ENCODE peak calls at places on chromosomes 7 and 10, in seven cellular contexts. One of them, this sample, is unnamed.

GRCh38 chr7:23607130-23607529 is 9.9 kb downstream of the CCDC126 start:
- DNase-seq in GM06990: no peak
- DNase-seq in suprapubic skin: no peak
- DNase-seq in epithelial cell of proximal tubule: no peak
- DNase-seq in lower lobe of right lung: no peak
- DNase-seq in psoas muscle: no peak
- DNase-seq in fibroblast of pulmonary artery: no peak
- DNase-seq in this sample: no peak

GRCh38 chr10:114479307-114479706 is 75.0 kb upstream of the AFAP1L2 start:
- DNase-seq in lower lobe of right lung: no peak
- DNase-seq in psoas muscle: peak; percentile 46
- DNase-seq in fibroblast of pulmonary artery: peak; percentile 19
- DNase-seq in epithelial cell of proximal tubule: no peak
- DNase-seq in suprapubic skin: peak; percentile 77
- DNase-seq in GM06990: no peak
- DNase-seq in this sample: no peak

GRCh38 chr10:129696636-129697035 is 229.6 kb downstream of the MGMT start:
- DNase-seq in GM06990: no peak
- DNase-seq in epithelial cell of proximal tubule: no peak
- DNase-seq in fibroblast of pulmonary artery: no peak
- DNase-seq in psoas muscle: no peak
- DNase-seq in lower lobe of right lung: no peak
- DNase-seq in suprapubic skin: no peak
- DNase-seq in this sample: no peak

GRCh38 chr10:93454146-93454545 is 28.0 kb downstream of the MYOF start:
- DNase-seq in GM06990: no peak
- DNase-seq in psoas muscle: no peak
- DNase-seq in lower lobe of right lung: no peak
- DNase-seq in epithelial cell of proximal tubule: no peak
- DNase-seq in suprapubic skin: no peak
- DNase-seq in fibroblast of pulmonary artery: no peak
- DNase-seq in this sample: no peak

GRCh38 chr7:128270799-128271411 is 29.8 kb downstream of the LEP start:
- DNase-seq in epithelial cell of proximal tubule: no peak
- DNase-seq in GM06990: no peak
- DNase-seq in fibroblast of pulmonary artery: no peak
- DNase-seq in psoas muscle: no peak
- DNase-seq in suprapubic skin: no peak
- DNase-seq in lower lobe of right lung: no peak
- DNase-seq in this sample: no peak

GRCh38 chr7:118220583-118220982 is 3.9 kb upstream of the ANKRD7 start:
- DNase-seq in lower lobe of right lung: no peak
- DNase-seq in epithelial cell of proximal tubule: no peak
- DNase-seq in fibroblast of pulmonary artery: no peak
- DNase-seq in GM06990: no peak
- DNase-seq in psoas muscle: no peak
- DNase-seq in suprapubic skin: no peak
- DNase-seq in this sample: no peak

GRCh38 chr10:15290671-15291070 is 80.4 kb downstream of the FAM171A1 start:
- DNase-seq in epithelial cell of proximal tubule: no peak
- DNase-seq in GM06990: no peak
- DNase-seq in fibroblast of pulmonary artery: no peak
- DNase-seq in psoas muscle: no peak
- DNase-seq in suprapubic skin: no peak
- DNase-seq in lower lobe of right lung: no peak
- DNase-seq in this sample: no peak

GRCh38 chr10:14534152-14534551 is 203.4 kb upstream of the FRMD4A start:
- DNase-seq in epithelial cell of proximal tubule: no peak
- DNase-seq in suprapubic skin: no peak
- DNase-seq in GM06990: no peak
- DNase-seq in lower lobe of right lung: no peak
- DNase-seq in fibroblast of pulmonary artery: no peak
- DNase-seq in psoas muscle: no peak
- DNase-seq in this sample: no peak

GRCh38 chr10:60718891-60719290 is 59.4 kb upstream of the CDK1 start:
- DNase-seq in fibroblast of pulmonary artery: peak; percentile 43
- DNase-seq in epithelial cell of proximal tubule: no peak
- DNase-seq in lower lobe of right lung: no peak
- DNase-seq in psoas muscle: no peak
- DNase-seq in suprapubic skin: no peak
- DNase-seq in GM06990: no peak
- DNase-seq in this sample: no peak

GRCh38 chr10:74314166-74314565 is 163.1 kb downstream of the ADK start:
- DNase-seq in fibroblast of pulmonary artery: no peak
- DNase-seq in GM06990: no peak
- DNase-seq in lower lobe of right lung: no peak
- DNase-seq in suprapubic skin: no peak
- DNase-seq in epithelial cell of proximal tubule: no peak
- DNase-seq in psoas muscle: no peak
- DNase-seq in this sample: no peak

GRCh38 chr10:75108684-75109458 is 2.6 kb upstream of the SAMD8 start:
- DNase-seq in psoas muscle: peak; percentile 71
- DNase-seq in lower lobe of right lung: no peak
- DNase-seq in suprapubic skin: peak; percentile 59
- DNase-seq in epithelial cell of proximal tubule: no peak
- DNase-seq in fibroblast of pulmonary artery: peak; percentile 31
- DNase-seq in GM06990: no peak
- DNase-seq in this sample: no peak

GRCh38 chr7:97982647-97983046 is 7.3 kb downstream of the OCM2 start:
- DNase-seq in epithelial cell of proximal tubule: no peak
- DNase-seq in suprapubic skin: no peak
- DNase-seq in lower lobe of right lung: no peak
- DNase-seq in fibroblast of pulmonary artery: no peak
- DNase-seq in psoas muscle: no peak
- DNase-seq in GM06990: no peak
- DNase-seq in this sample: no peak

GRCh38 chr10:86365346-86366032 is 1.1 kb downstream of the GRID1 start:
- DNase-seq in GM06990: no peak
- DNase-seq in fibroblast of pulmonary artery: no peak
- DNase-seq in psoas muscle: no peak
- DNase-seq in suprapubic skin: peak; percentile 57
- DNase-seq in epithelial cell of proximal tubule: no peak
- DNase-seq in lower lobe of right lung: no peak
- DNase-seq in this sample: no peak

GRCh38 chr7:112869111-112869774 is 79.0 kb upstream of the TMEM168 start:
- DNase-seq in suprapubic skin: no peak
- DNase-seq in fibroblast of pulmonary artery: peak; percentile 64
- DNase-seq in GM06990: peak; percentile 30
- DNase-seq in psoas muscle: no peak
- DNase-seq in lower lobe of right lung: no peak
- DNase-seq in epithelial cell of proximal tubule: no peak
- DNase-seq in this sample: peak; percentile 30

GRCh38 chr10:102815790-102816549 is 21.2 kb downstream of the CYP17A1 start:
- DNase-seq in suprapubic skin: peak; percentile 76
- DNase-seq in psoas muscle: no peak
- DNase-seq in lower lobe of right lung: peak; percentile 57
- DNase-seq in fibroblast of pulmonary artery: peak; percentile 98
- DNase-seq in epithelial cell of proximal tubule: no peak
- DNase-seq in GM06990: no peak
- DNase-seq in this sample: no peak

GRCh38 chr7:90176195-90176594 is 21.9 kb downstream of the STEAP1 start:
- DNase-seq in epithelial cell of proximal tubule: no peak
- DNase-seq in fibroblast of pulmonary artery: no peak
- DNase-seq in psoas muscle: no peak
- DNase-seq in lower lobe of right lung: no peak
- DNase-seq in suprapubic skin: no peak
- DNase-seq in GM06990: no peak
- DNase-seq in this sample: no peak
- H3K4me3 ChIP-seq in epithelial cell of proximal tubule: no peak overlapping the region
- H3K4me3 ChIP-seq in fibroblast of pulmonary artery: no peak overlapping the region
- H3K4me3 ChIP-seq in psoas muscle: no peak overlapping the region
- H3K4me3 ChIP-seq in lower lobe of right lung: no peak overlapping the region
- H3K4me3 ChIP-seq in suprapubic skin: no peak overlapping the region
- H3K4me3 ChIP-seq in GM06990: no peak overlapping the region
- H3K4me3 ChIP-seq in this sample: no peak overlapping the region

DNA sequence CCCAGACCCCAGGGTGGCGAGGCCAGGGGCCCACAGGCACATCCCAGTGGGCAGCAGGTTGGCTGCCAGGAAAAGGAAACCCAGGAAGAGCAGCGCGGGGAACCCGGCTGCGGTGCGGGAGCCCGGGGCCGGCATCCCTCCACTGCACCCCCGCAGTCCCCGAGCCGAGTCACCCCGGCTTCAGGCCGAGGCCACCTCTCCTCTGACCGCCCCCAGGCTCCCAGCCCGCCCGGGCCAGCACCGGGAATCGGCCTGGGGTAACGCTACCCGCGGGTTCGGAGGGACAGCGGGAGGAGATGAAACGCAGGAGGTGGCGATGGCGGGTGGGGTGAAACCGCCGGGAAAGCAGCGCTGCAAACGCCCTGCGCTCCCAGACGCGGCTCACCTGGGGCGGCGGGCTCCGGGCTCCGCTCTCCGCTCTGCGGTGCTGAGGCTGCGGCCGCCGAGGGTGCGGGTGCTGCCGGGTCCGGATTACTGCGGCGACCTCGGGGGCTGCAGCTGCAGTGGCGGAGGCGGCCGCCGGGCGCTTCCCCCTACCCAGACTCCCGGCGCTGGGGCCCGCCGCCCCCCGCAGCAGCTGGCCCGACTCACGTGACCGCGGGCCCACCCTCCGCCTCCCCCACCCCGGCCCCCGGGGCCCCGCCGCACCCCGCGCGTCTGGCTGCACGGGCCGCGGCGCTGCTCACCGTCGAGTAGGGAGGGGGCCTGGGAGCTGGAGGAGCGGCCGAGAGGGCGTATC is at the start of gene SCRN1:
- DNase-seq in psoas muscle: peak; percentile 49
- DNase-seq in lower lobe of right lung: peak; percentile 61
- DNase-seq in suprapubic skin: no peak
- DNase-seq in fibroblast of pulmonary artery: peak; percentile 36
- DNase-seq in epithelial cell of proximal tubule: no peak
- DNase-seq in GM06990: peak; percentile 76
- DNase-seq in this sample: no peak
- TF ChIP-seq CTCF in psoas muscle: no peak
- TF ChIP-seq CTCF in lower lobe of right lung: no peak
- TF ChIP-seq CTCF in suprapubic skin: peak; percentile 9
- TF ChIP-seq CTCF in fibroblast of pulmonary artery: no peak
- TF ChIP-seq CTCF in epithelial cell of proximal tubule: no peak
- TF ChIP-seq CTCF in GM06990: no peak
- TF ChIP-seq CTCF in this sample: no peak

GRCh38 chr7:6056616-6057015 is 25.4 kb downstream of the ANKRD61 start:
- DNase-seq in lower lobe of right lung: no peak
- DNase-seq in GM06990: no peak
- DNase-seq in psoas muscle: no peak
- DNase-seq in suprapubic skin: no peak
- DNase-seq in epithelial cell of proximal tubule: no peak
- DNase-seq in fibroblast of pulmonary artery: no peak
- DNase-seq in this sample: no peak
- H3K4me3 ChIP-seq in lower lobe of right lung: no peak overlapping the region
- H3K4me3 ChIP-seq in GM06990: no peak overlapping the region
- H3K4me3 ChIP-seq in psoas muscle: no peak overlapping the region
- H3K4me3 ChIP-seq in suprapubic skin: no peak overlapping the region
- H3K4me3 ChIP-seq in epithelial cell of proximal tubule: no peak overlapping the region
- H3K4me3 ChIP-seq in fibroblast of pulmonary artery: no peak overlapping the region
- H3K4me3 ChIP-seq in this sample: peak overlapping the region; percentile 21

DNA sequence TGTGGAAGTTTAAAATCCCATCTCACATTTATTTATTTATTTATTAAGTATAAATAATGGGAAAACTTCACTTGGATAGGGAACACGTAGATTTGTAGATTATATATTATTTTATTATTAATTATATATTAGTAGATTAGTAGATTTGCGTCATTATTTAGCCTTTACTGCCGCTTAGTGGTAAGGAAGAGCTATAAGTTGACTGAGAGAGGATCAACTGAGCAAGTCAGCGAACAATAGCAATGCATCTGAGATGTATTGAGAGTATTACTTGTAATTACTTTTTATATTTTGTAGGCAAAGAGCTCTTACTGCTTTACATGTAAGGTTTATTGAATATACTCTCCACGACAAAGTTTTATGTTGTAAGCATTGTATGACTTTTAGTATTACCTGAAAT is 244.5 kb upstream of the ANKRD30A start:
- DNase-seq in lower lobe of right lung: no peak
- DNase-seq in fibroblast of pulmonary artery: peak; percentile 60
- DNase-seq in psoas muscle: no peak
- DNase-seq in GM06990: no peak
- DNase-seq in suprapubic skin: no peak
- DNase-seq in epithelial cell of proximal tubule: no peak
- DNase-seq in this sample: no peak
- TF ChIP-seq CTCF in lower lobe of right lung: peak; percentile 47
- TF ChIP-seq CTCF in fibroblast of pulmonary artery: peak; percentile 69
- TF ChIP-seq CTCF in psoas muscle: peak; percentile 37
- TF ChIP-seq CTCF in GM06990: peak; percentile 57
- TF ChIP-seq CTCF in suprapubic skin: peak; percentile 25
- TF ChIP-seq CTCF in epithelial cell of proximal tubule: peak; percentile 69
- TF ChIP-seq CTCF in this sample: peak; percentile 29

GRCh38 chr7:156947120-156947843 is 2.2 kb upstream of the NOM1 start:
- DNase-seq in epithelial cell of proximal tubule: no peak
- DNase-seq in lower lobe of right lung: no peak
- DNase-seq in fibroblast of pulmonary artery: no peak
- DNase-seq in GM06990: no peak
- DNase-seq in psoas muscle: no peak
- DNase-seq in suprapubic skin: no peak
- DNase-seq in this sample: no peak

GRCh38 chr7:156944876-156945275 is 4.6 kb upstream of the NOM1 start:
- DNase-seq in GM06990: no peak
- DNase-seq in fibroblast of pulmonary artery: no peak
- DNase-seq in epithelial cell of proximal tubule: no peak
- DNase-seq in psoas muscle: no peak
- DNase-seq in lower lobe of right lung: no peak
- DNase-seq in suprapubic skin: no peak
- DNase-seq in this sample: no peak

GRCh38 chr7:156950381-156950858 is 908 bp downstream of the NOM1 start:
- DNase-seq in GM06990: no peak
- DNase-seq in psoas muscle: no peak
- DNase-seq in lower lobe of right lung: no peak
- DNase-seq in fibroblast of pulmonary artery: peak; percentile 10
- DNase-seq in suprapubic skin: no peak
- DNase-seq in epithelial cell of proximal tubule: no peak
- DNase-seq in this sample: no peak

GRCh38 chr7:156949541-156950380 is at the start of gene NOM1:
- DNase-seq in fibroblast of pulmonary artery: peak; percentile 83
- DNase-seq in suprapubic skin: peak; percentile 90
- DNase-seq in psoas muscle: peak; percentile 93
- DNase-seq in GM06990: peak; percentile 89
- DNase-seq in lower lobe of right lung: peak; percentile 93
- DNase-seq in epithelial cell of proximal tubule: no peak
- DNase-seq in this sample: peak; percentile 35

DNA sequence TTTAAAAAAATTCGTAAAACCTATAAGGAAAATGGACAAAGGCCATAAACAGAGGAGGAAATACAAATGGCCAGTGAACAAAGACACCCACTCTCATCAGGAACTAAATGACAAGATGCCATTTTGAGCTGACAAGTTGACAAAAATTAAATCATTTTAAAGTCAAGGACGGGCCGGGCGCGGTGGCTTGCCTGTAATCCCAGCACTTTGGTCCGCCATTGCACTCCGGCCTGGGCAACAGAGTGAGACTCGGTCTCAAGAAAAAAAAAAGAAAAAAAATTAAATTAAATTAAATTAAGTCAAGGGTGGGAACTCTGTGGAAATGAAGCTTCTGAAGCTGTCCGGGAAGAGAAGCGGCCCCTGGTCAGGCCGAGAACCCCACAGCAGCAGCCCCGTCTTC is 1.2 kb upstream of the NOM1 start:
- DNase-seq in epithelial cell of proximal tubule: no peak
- DNase-seq in fibroblast of pulmonary artery: no peak
- DNase-seq in suprapubic skin: no peak
- DNase-seq in GM06990: no peak
- DNase-seq in lower lobe of right lung: no peak
- DNase-seq in psoas muscle: no peak
- DNase-seq in this sample: no peak
- H3K4me3 ChIP-seq in epithelial cell of proximal tubule: peak overlapping the region; percentile 92
- H3K4me3 ChIP-seq in fibroblast of pulmonary artery: peak overlapping the region; percentile 85
- H3K4me3 ChIP-seq in suprapubic skin: peak overlapping the region; percentile 90
- H3K4me3 ChIP-seq in GM06990: peak overlapping the region; percentile 97
- H3K4me3 ChIP-seq in lower lobe of right lung: peak overlapping the region; percentile 100
- H3K4me3 ChIP-seq in psoas muscle: peak overlapping the region; percentile 97
- H3K4me3 ChIP-seq in this sample: peak overlapping the region; percentile 97

GRCh38 chr10:99620713-99621453 is 644 bp upstream of the SLC25A28 start:
- DNase-seq in lower lobe of right lung: peak; percentile 95
- DNase-seq in psoas muscle: peak; percentile 95
- DNase-seq in epithelial cell of proximal tubule: peak; percentile 64
- DNase-seq in GM06990: peak; percentile 99
- DNase-seq in fibroblast of pulmonary artery: peak; percentile 97
- DNase-seq in suprapubic skin: peak; percentile 97
- DNase-seq in this sample: peak; percentile 52
- TF ChIP-seq CTCF in lower lobe of right lung: peak; percentile 18
- TF ChIP-seq CTCF in psoas muscle: peak; percentile 5
- TF ChIP-seq CTCF in epithelial cell of proximal tubule: no peak
- TF ChIP-seq CTCF in GM06990: no peak
- TF ChIP-seq CTCF in fibroblast of pulmonary artery: no peak
- TF ChIP-seq CTCF in suprapubic skin: no peak
- TF ChIP-seq CTCF in this sample: no peak